ENCODE peak calls at places on chromosomes 13 and 19, in seven cellular contexts. N, P, H, S, J, R and Y are unnamed samples. For H3K79me1, the result is how much of the 10 kb centered on the place peaks cover.

GRCh38 chr13:32471187-32471922 is 43.4 kb upstream of the N4BP2L1 start:
- DNase-seq in R (no peak), H (peak), S (no peak), J (no peak), N (no peak), P (no peak), Y (no peak)

GRCh38 chr13:102580552-102581169 is 16.1 kb upstream of the TPP2 start:
- DNase-seq in R (peak), N (no peak), H (peak), J (peak), S (no peak), P (peak), Y (peak)

GRCh38 chr13:45364876-45365557 is 24.0 kb upstream of the TPT1 start:
- DNase-seq in J (no peak), H (no peak), S (no peak), N (no peak), P (no peak), R (no peak), Y (no peak)

GRCh38 chr19:6772028-6772865 is at the start of gene VAV1:
- DNase-seq in S (no peak), P (no peak), J (no peak), R (no peak), H (no peak), N (peak), Y (no peak)

GRCh38 chr13:105634059-105634458 is 901.4 kb downstream of the EFNB2 start:
- DNase-seq in N (no peak), S (no peak), R (no peak), P (no peak), H (no peak), J (no peak), Y (no peak)

GRCh38 chr13:40490086-40490723 is 176.2 kb downstream of the FOXO1 start:
- DNase-seq in R (no peak), N (no peak), J (no peak), S (no peak), H (no peak), P (no peak), Y (no peak)

GRCh38 chr13:110376120-110376519 is 69.0 kb downstream of the COL4A2 start:
- DNase-seq in J (no peak), S (no peak), P (no peak), H (no peak), R (no peak), N (no peak), Y (peak)

GRCh38 chr13:27622102-27622820 is 569 bp downstream of the POLR1D start:
- DNase-seq in R (no peak), H (peak), P (no peak), S (no peak), J (no peak), N (no peak), Y (peak)

GRCh38 chr19:970695-971094 is 13.4 kb upstream of the WDR18 start:
- DNase-seq in N (no peak), P (no peak), R (no peak), S (peak), H (no peak), J (peak), Y (peak)

GRCh38 chr19:8387688-8388611 is 2.2 kb upstream of the RAB11B start:
- DNase-seq in S (no peak), N (no peak), H (no peak), J (no peak), R (no peak), P (no peak), Y (peak)

GRCh38 chr13:41019027-41019487 is at the start of gene ELF1:
- DNase-seq in H (peak), R (peak), S (no peak), P (no peak), J (peak), N (no peak), Y (peak)

GRCh38 chr13:79660361-79660760 is 179.4 kb downstream of the NDFIP2 start:
- DNase-seq in J (no peak), R (no peak), H (no peak), S (no peak), N (no peak), P (no peak), Y (no peak)

GRCh38 chr19:459724-460511 is 915 bp downstream of the SHC2 start:
- DNase-seq in S (peak), R (no peak), N (peak), J (peak), H (peak), P (peak), Y (peak)

GRCh38 chr13:65095118-65095517 is 2135.0 kb downstream of the PCDH9 start:
- DNase-seq in P (no peak), N (no peak), H (no peak), S (no peak), J (no peak), R (no peak), Y (no peak)

DNA sequence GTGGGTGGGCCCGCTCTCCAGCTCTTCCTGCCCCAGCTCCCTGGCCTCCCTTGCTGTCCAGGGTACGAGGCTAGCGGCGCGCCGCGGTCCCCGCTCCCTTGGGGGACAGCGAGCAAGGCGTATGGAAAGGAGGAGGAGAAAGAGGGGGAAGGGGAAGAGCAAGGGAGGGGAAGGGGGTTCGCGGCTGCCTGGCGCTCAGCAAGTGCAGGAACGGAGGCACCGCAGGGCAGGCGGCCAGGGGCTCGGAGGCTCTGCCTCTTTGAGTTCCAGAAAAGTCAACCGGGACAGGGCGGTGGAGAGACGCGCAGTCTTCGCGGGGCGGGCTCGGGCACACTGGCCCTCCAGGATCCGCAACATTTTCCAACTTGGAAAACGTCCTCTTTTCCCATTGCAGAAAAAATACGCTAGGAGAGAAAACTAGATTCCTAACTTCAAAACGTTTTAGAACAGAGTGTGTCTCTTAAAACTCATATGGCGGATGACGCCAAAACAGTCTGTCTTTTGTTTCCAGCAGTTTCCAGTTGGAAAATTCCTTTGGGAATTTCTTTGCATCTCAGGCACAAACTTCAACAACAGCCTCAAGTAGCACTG is 23.1 kb upstream of the TNFRSF19 start:
- DNase-seq in J (peak), P (no peak), H (peak), S (peak), N (peak), R (no peak), Y (peak)
- H3K79me1 ChIP-seq in J (under half), P (under half), H (under half), S (under half), N (under half), R (under half), Y (under half)

GRCh38 chr13:107576430-107576829 is 638.9 kb downstream of the LIG4 start:
- DNase-seq in J (no peak), S (no peak), P (no peak), H (peak), R (no peak), N (no peak), Y (no peak)
- H3K79me1 ChIP-seq in J (under half), S (under half), P (under half), H (under half), R (under half), N (under half), Y (under half)

DNA sequence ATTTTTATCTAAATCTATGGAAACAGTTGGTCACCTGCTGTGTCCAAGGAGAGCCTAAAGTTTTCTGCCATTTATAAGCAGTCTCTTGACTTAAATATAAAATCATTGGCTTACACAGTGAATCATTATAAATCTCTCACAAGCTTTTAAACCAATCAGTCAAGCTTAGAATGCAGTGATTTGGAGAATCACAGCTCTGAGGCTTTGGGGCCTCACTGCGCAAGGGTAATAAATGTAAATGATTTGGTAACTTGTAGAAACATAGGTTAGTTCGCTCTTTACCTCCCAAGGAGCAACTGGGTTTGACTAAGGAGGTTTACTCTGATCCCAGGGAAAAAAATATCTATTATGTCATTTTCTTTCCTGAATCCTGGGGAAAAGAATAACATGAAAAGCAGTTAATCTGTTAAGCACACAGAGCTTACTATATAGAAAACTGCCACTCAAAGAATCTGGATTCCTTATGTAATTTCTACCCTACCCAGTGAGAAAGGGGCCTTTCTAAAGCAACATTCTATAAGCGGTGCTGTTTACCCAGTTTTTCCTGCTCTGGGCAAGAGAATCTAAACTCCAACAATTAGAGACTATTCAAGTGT is 128.2 kb downstream of the MZT1 start:
- DNase-seq in R (no peak), S (no peak), P (no peak), J (no peak), H (no peak), N (no peak), Y (no peak)
- H3K79me1 ChIP-seq in R (under half), S (under half), P (under half), J (under half), H (under half), N (under half), Y (under half)

GRCh38 chr13:20799726-20800416 is 26.1 kb upstream of the EEF1AKMT1 start:
- DNase-seq in J (no peak), N (no peak), H (peak), S (no peak), P (no peak), R (no peak), Y (no peak)

GRCh38 chr13:20801704-20802103 is 27.9 kb upstream of the EEF1AKMT1 start:
- DNase-seq in N (no peak), H (no peak), S (no peak), J (no peak), P (no peak), R (no peak), Y (no peak)

GRCh38 chr13:20798027-20798426 is 24.3 kb upstream of the EEF1AKMT1 start:
- DNase-seq in N (no peak), P (no peak), R (no peak), H (no peak), J (no peak), S (no peak), Y (no peak)

GRCh38 chr13:20796791-20797513 is 23.2 kb upstream of the EEF1AKMT1 start:
- DNase-seq in J (no peak), H (peak), R (no peak), P (no peak), N (no peak), S (no peak), Y (peak)
- H3K79me1 ChIP-seq in J (under half), H (under half), R (under half), P (under half), N (under half), S (under half), Y (under half)